ENCODE peak calls at places on chromosomes 11 and 22, in five cellular contexts. C is psoas muscle, F is PC-3, Y is neural crest cell, Z is GM23338. I is an unnamed sample.

GRCh38 chr11:2934057-2934550 is 4.9 kb upstream of the PHLDA2 start:
- DNase-seq in C (no peak), F (no peak), Y (no peak), Z (no peak), I (no peak)

GRCh38 chr11:110373061-110373702 is 56.6 kb upstream of the FDX1 start:
- DNase-seq in C (no peak), F (peak), Y (no peak), Z (no peak), I (no peak)

GRCh38 chr22:31861226-31861840 is 83.0 kb upstream of the YWHAH start:
- DNase-seq in C (no peak), F (peak), Y (no peak), Z (no peak), I (no peak)

GRCh38 chr11:2586793-2587131 is 113.0 kb downstream of the KCNQ1OT1 start:
- DNase-seq in C (no peak), F (no peak), Y (peak), Z (no peak), I (no peak)

GRCh38 chr11:128417607-128418324 is 169.6 kb downstream of the ETS1 start:
- DNase-seq in C (no peak), F (peak), Y (no peak), Z (no peak), I (no peak)

GRCh38 chr22:22546490-22546889 is 12.6 kb downstream of the PRAME start:
- DNase-seq in C (no peak), F (no peak), Y (no peak), Z (no peak), I (no peak)

GRCh38 chr11:2212411-2213251 is 41.0 kb upstream of the TH start:
- DNase-seq in C (peak), F (no peak), Y (no peak), Z (no peak), I (peak)

GRCh38 chr22:44357296-44357961 is 44.7 kb upstream of the SHISAL1 start:
- DNase-seq in C (no peak), F (no peak), Y (no peak), Z (peak), I (no peak)

GRCh38 chr22:38618682-38619081 is 37.5 kb downstream of the FAM227A start:
- DNase-seq in C (no peak), F (no peak), Y (no peak), Z (no peak), I (no peak)

GRCh38 chr11:121385693-121386092 is 66.4 kb upstream of the SORL1 start:
- DNase-seq in C (no peak), F (no peak), Y (no peak), Z (no peak), I (no peak)

GRCh38 chr11:6598555-6598954 is 4.9 kb downstream of the RRP8 start:
- DNase-seq in C (no peak), F (no peak), Y (no peak), Z (no peak), I (no peak)

GRCh38 chr11:61534025-61534900 is 25.7 kb downstream of the LRRC10B start:
- DNase-seq in C (no peak), F (no peak), Y (no peak), Z (no peak), I (no peak)

GRCh38 chr11:64534391-64534801 is 56.6 kb upstream of the SLC22A12 start:
- DNase-seq in C (no peak), F (no peak), Y (no peak), Z (no peak), I (peak)

GRCh38 chr11:26715133-26715532 is 6.7 kb downstream of the SLC5A12 start:
- DNase-seq in C (no peak), F (no peak), Y (no peak), Z (no peak), I (no peak)

GRCh38 chr22:29053048-29053702 is 8.5 kb downstream of the C22orf31 start:
- DNase-seq in C (no peak), F (no peak), Y (no peak), Z (no peak), I (no peak)
- TF ChIP-seq CTCF in C (no peak), F (no peak), Y (no peak), Z (no peak), I (no peak)

DNA sequence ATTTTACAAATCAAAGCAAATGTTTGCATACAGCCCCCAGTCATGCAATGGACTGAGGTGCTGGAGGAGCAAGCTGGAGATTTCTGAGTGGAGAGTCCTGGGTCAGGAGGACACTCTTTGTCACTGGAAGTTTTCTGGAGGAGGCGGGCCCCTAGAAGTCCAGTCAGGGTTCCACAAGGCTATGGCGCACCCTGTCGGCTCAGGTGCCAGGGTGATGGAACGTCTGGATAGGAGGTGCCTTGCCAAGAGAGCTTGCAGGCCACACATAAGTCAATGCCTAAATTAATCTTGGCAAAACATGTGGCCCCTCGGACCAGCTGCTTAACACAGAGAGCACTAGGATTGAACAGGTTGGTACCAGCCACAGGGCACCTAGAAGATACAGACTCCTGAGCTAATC is 174.7 kb upstream of the CADM1 start:
- DNase-seq in C (peak), F (no peak), Y (no peak), Z (peak), I (no peak)
- TF ChIP-seq CTCF in C (peak), F (no peak), Y (peak), Z (peak), I (no peak)

DNA sequence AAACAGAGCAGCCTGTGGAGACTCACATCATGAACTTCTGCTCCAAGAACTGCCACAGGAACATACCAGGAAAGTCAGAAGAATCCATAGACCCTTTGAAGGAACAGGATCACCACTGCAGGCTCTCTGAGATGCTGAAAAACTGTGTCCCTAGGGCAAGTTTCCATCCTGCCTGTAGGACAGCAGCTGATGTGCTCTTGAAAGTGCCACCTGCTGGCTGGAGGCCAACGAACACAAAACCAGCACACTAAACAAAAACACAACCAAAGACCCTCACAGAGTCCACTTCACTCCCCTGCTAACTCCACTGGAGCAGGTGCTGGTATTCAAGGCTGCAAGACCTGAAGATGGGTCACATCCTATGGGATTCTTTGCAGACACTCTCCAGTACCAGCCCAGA is 12.0 kb upstream of the NXPE1 start:
- DNase-seq in C (no peak), F (no peak), Y (no peak), Z (no peak), I (no peak)
- TF ChIP-seq CTCF in C (no peak), F (no peak), Y (no peak), Z (peak), I (no peak)

GRCh38 chr11:69924308-69925161 is 105.3 kb upstream of the FGF3 start:
- DNase-seq in C (no peak), F (no peak), Y (no peak), Z (no peak), I (no peak)

GRCh38 chr11:69923641-69924307 is 104.6 kb upstream of the FGF3 start:
- DNase-seq in C (no peak), F (no peak), Y (no peak), Z (no peak), I (peak)

GRCh38 chr11:69928124-69928523 is 108.9 kb upstream of the FGF3 start:
- DNase-seq in C (no peak), F (no peak), Y (no peak), Z (no peak), I (peak)

GRCh38 chr11:69925366-69926196 is 106.4 kb upstream of the FGF3 start:
- DNase-seq in C (no peak), F (no peak), Y (no peak), Z (no peak), I (peak)

DNA sequence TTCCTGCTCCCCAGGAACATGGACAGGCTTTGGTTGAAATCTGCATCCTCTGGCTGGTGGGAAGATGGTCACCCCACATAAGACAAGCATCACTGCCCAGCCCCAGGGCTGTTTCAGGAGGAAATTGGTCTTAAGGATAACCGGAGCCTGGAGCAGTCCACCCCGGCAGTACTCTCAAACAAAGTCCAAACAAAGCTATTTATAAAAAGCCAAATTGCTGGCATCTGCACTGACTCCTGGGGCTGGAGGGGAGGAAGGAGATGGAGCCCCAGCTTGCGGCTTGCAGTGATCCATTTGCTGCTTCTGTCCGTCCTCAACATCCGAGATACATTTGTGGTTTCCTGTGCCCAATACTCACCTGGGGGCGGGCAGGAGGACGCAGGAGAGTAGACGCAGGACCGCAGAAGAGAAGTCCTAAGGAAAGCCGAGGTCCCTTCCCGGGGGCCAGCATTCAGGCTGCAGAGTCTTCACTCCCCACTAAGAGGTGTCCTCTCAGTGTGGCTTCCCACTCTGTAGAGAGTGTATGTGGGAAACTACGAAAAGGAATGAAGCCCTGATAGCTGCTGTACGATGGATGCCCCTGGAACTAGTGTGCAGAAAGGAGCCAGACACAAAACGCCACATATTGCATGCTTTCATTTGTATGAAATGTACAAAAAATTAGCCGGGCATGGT is 107.3 kb upstream of the FGF3 start:
- DNase-seq in C (no peak), F (no peak), Y (no peak), Z (no peak), I (peak)
- TF ChIP-seq CTCF in C (no peak), F (no peak), Y (no peak), Z (no peak), I (no peak)